ENCODE peak calls at places on chromosomes 7 and 10, in four cellular contexts. L is transverse colon, Q is heart left ventricle, E is pancreas. C is an unnamed sample. For H3K27me3, the result is how much of the 10 kb centered on the place peaks cover.

GRCh38 chr10:122029503-122030199 is 40.7 kb downstream of the TACC2 start:
- DNase-seq in Q (peak), E (no peak), L (no peak), C (peak)

GRCh38 chr7:14495633-14496032 is 406.9 kb downstream of the DGKB start:
- DNase-seq in Q (no peak), E (no peak), L (no peak), C (no peak)

GRCh38 chr10:14405076-14406065 is 74.6 kb upstream of the FRMD4A start:
- DNase-seq in L (no peak), Q (no peak), E (no peak), C (no peak)

GRCh38 chr10:10777723-10778122 is 239.9 kb upstream of the CELF2 start:
- DNase-seq in L (no peak), E (no peak), Q (no peak), C (no peak)

GRCh38 chr10:82358486-82359097 is 483.6 kb downstream of the NRG3 start:
- DNase-seq in L (no peak), Q (peak), E (no peak), C (no peak)

GRCh38 chr7:96832107-96832506 is 122.5 kb upstream of the SEM1 start:
- DNase-seq in L (no peak), E (no peak), Q (no peak), C (no peak)

GRCh38 chr10:125160856-125161569 is 650 bp upstream of the CTBP2 start:
- DNase-seq in L (peak), Q (peak), E (peak), C (peak)

GRCh38 chr7:38410056-38410455 is 136.6 kb upstream of the TARP start:
- DNase-seq in L (no peak), E (no peak), Q (no peak), C (peak)

GRCh38 chr7:72032934-72033333 is 379.2 kb downstream of the CALN1 start:
- DNase-seq in L (no peak), Q (peak), E (no peak), C (no peak)

GRCh38 chr10:14086596-14086995 is 244.1 kb downstream of the FRMD4A start:
- DNase-seq in Q (no peak), E (no peak), L (no peak), C (no peak)

GRCh38 chr7:50339990-50340500 is 35.5 kb downstream of the IKZF1 start:
- DNase-seq in L (peak), Q (no peak), E (no peak), C (no peak)

GRCh38 chr10:21572578-21572977 is 38.5 kb downstream of the MLLT10 start:
- DNase-seq in Q (peak), E (no peak), L (no peak), C (no peak)

GRCh38 chr10:103535595-103535994 is 42.1 kb downstream of the NEURL1 start:
- DNase-seq in E (no peak), L (no peak), Q (no peak), C (no peak)

GRCh38 chr7:65287023-65287422 is 86.6 kb upstream of the ZNF92 start:
- DNase-seq in E (no peak), L (no peak), Q (no peak), C (no peak)

GRCh38 chr10:69315610-69316312 is 37.5 kb downstream of the HK1 start:
- DNase-seq in Q (no peak), E (no peak), L (no peak), C (no peak)

GRCh38 chr7:33904680-33905388 is 505 bp upstream of the BMPER start:
- DNase-seq in Q (peak), L (peak), E (peak), C (peak)

GRCh38 chr10:131912620-131913019 is 11.8 kb downstream of the PPP2R2D start:
- DNase-seq in E (no peak), L (no peak), Q (no peak), C (no peak)

GRCh38 chr7:158284617-158285382 is 302.8 kb downstream of the PTPRN2 start:
- DNase-seq in Q (no peak), E (peak), L (no peak), C (no peak)

GRCh38 chr10:51729822-51730530 is 30.6 kb upstream of the CSTF2T start:
- DNase-seq in E (no peak), Q (no peak), L (no peak), C (no peak)

GRCh38 chr10:21811245-21811585 is 192.3 kb downstream of the DNAJC1 start:
- DNase-seq in E (no peak), Q (no peak), L (no peak), C (no peak)

GRCh38 chr10:32151876-32152275 is 95.7 kb upstream of the KIF5B start:
- DNase-seq in L (no peak), E (no peak), Q (no peak), C (no peak)

GRCh38 chr10:128123853-128124252 is 2.4 kb downstream of the MKI67 start:
- DNase-seq in Q (no peak), E (no peak), L (no peak), C (no peak)
- H3K4me3 ChIP-seq in Q (no peak), E (no peak), L (no peak), C (no peak)

GRCh38 chr7:36317276-36317675 is 72.4 kb upstream of the ANLN start:
- DNase-seq in Q (no peak), L (no peak), E (no peak), C (no peak)

GRCh38 chr7:36314491-36314890 is 75.2 kb upstream of the ANLN start:
- DNase-seq in L (no peak), Q (no peak), E (no peak), C (no peak)

GRCh38 chr7:36316319-36316718 is 73.3 kb upstream of the ANLN start:
- DNase-seq in Q (no peak), E (no peak), L (no peak), C (no peak)

GRCh38 chr7:36313607-36314006 is 76.1 kb upstream of the ANLN start:
- DNase-seq in E (no peak), L (no peak), Q (no peak), C (no peak)

DNA sequence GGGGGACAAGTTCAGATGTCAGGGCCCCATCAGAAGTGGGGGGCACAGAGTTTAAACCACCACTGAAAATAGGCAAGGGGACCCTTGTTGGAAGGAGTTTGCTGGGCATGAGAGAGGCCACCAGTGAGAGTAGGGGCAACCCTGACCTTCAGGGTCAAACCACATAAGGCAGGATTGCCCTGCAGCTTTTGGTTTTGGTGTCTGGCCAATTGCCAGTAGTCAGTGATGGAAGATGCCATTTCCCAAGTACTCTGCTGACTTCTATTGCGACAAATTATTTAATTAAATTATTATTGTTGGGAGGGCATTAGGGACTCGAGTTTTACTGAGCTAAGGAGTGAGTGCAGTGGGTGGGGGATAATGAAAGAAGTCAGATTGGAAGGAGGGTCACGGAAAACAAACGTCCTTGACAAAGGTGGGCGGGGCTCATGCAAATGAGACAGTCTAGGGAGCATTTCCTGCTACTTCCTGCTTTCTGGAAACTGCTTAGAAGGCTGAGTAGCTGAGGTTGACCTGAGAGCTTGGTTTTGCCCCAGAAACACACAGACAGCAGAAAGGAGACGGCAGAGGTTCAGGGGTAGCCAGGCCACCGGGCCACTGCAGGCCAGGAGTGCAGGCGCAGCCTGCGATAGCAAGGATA is 74.2 kb upstream of the ANLN start:
- DNase-seq in E (no peak), L (no peak), Q (no peak), C (no peak)
- H3K27me3 ChIP-seq in E (under half), L (under half), Q (under half), C (under half)

DNA sequence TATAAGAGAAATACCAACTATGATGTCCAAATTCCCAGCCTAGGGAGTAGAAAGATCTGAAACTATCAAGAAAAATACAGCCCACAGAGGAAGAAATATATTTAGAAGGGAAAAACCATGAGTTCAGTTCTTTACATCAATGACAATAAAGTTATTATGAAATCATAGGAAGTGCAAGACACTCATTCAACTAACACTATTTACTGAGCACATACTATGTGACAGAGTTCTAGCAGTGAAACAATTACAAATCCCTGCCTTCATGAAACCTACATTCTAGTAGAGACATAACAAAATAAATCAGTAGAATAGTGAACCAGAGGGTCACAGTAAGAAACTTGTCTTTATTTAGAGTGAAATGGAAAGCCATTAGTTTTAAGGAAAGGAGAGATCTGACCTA is 2.1 kb downstream of the NDUFA5 start:
- DNase-seq in E (no peak), L (no peak), Q (no peak), C (no peak)
- H3K4me3 ChIP-seq in E (no peak), L (no peak), Q (no peak), C (no peak)

DNA sequence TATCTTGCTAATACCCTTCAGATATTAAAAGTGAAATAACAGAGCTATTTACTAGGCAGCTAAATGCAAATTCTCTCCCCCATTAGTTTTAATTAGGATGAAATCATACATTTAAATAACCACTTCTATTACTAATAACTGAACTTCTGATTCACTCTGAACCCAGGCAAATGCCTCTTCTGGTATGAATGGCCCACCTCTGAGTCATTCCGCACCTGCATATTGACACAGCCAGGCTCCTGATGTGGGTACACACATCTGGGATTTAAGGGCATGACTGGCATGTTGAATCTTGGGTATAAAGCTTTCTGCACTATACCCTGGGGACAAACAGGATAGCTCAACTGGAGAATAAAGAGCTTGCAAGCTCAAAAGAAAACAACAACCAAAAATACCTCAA is 140.9 kb downstream of the AUTS2 start:
- DNase-seq in L (no peak), E (no peak), Q (no peak), C (no peak)
- H3K27me3 ChIP-seq in L (under half), E (under half), Q (under half), C (under half)

C was measured in thyroid gland.